ENCODE peak calls at places on chromosomes 1 and 21, in six cellular contexts. Q is endothelial cell of umbilical vein, I is K562, E is A549, Z is HepG2, Y is GM12878. N is an unnamed sample.

GRCh38 chr1:36092798-36093185 is 4.1 kb downstream of the ADPRS start:
- DNase-seq in Q (no peak), Y (no peak), Z (no peak), E (no peak), I (no peak), N (no peak)

GRCh38 chr1:220992705-220993052 is 113.4 kb downstream of the HLX start:
- DNase-seq in E (no peak), Y (no peak), Q (no peak), Z (no peak), I (no peak), N (no peak)

GRCh38 chr1:12518956-12519707 is 98.9 kb downstream of the DHRS3 start:
- DNase-seq in Q (peak; percentile 49), Z (no peak), I (no peak), E (no peak), Y (no peak), N (no peak)

GRCh38 chr1:204223129-204223860 is 9.5 kb upstream of the GOLT1A start:
- DNase-seq in I (no peak), Q (no peak), Z (no peak), E (no peak), Y (no peak), N (no peak)

GRCh38 chr1:152873495-152873894 is 4.6 kb upstream of the SMCP start:
- DNase-seq in Q (no peak), Y (no peak), I (no peak), Z (no peak), E (no peak), N (no peak)

GRCh38 chr1:33348676-33349080 is 27.8 kb upstream of the A3GALT2 start:
- DNase-seq in Y (no peak), Q (peak; percentile 44), Z (no peak), E (no peak), I (no peak), N (no peak)

GRCh38 chr1:193105821-193106177 is 585 bp upstream of the GLRX2 start:
- DNase-seq in I (no peak), Z (no peak), E (peak; percentile 42), Q (no peak), Y (no peak), N (no peak)

GRCh38 chr1:225974454-225974853 is 24.7 kb downstream of the SDE2 start:
- DNase-seq in I (no peak), Z (no peak), Q (no peak), Y (no peak), E (no peak), N (no peak)

GRCh38 chr21:43902441-43902840 is 37.4 kb downstream of the AGPAT3 start:
- DNase-seq in Q (peak; percentile 73), Z (no peak), E (no peak), I (no peak), Y (no peak), N (no peak)

GRCh38 chr1:12158362-12159092 is 8.3 kb upstream of the TNFRSF1B start:
- DNase-seq in I (no peak), E (no peak), Z (no peak), Q (no peak), Y (no peak), N (no peak)

GRCh38 chr1:7495894-7496293 is 275.2 kb upstream of the VAMP3 start:
- DNase-seq in I (no peak), Q (no peak), Y (no peak), Z (no peak), E (no peak), N (no peak)

GRCh38 chr1:96362623-96363022 is 359.0 kb upstream of the PTBP2 start:
- DNase-seq in Z (peak; percentile 31), Y (no peak), E (peak; percentile 74), Q (peak; percentile 84), I (no peak), N (peak; percentile 93)

GRCh38 chr1:234564035-234565029 is 45.6 kb downstream of the IRF2BP2 start:
- DNase-seq in E (peak; percentile 83), Z (peak; percentile 66), Q (peak; percentile 35), Y (no peak), I (no peak), N (peak; percentile 66)

GRCh38 chr1:108082006-108082405 is 117.0 kb upstream of the VAV3 start:
- DNase-seq in Z (no peak), E (no peak), I (no peak), Y (no peak), Q (no peak), N (no peak)

GRCh38 chr1:29806646-29807319 is 570.5 kb downstream of the PTPRU start:
- DNase-seq in Y (no peak), Q (no peak), E (no peak), I (no peak), Z (no peak), N (no peak)

GRCh38 chr1:117058810-117059209 is 1.3 kb upstream of the TTF2 start:
- DNase-seq in Z (no peak), Q (no peak), Y (no peak), E (no peak), I (no peak), N (peak; percentile 14)

GRCh38 chr21:41768371-41769042 is 1.7 kb upstream of the RIPK4 start:
- DNase-seq in Z (peak; percentile 95), I (no peak), E (peak; percentile 80), Q (peak; percentile 26), Y (no peak), N (peak; percentile 24)

GRCh38 chr1:111227875-111228747 is 598 bp downstream of the CHI3L2 start:
- DNase-seq in Z (peak; percentile 96), I (no peak), Y (no peak), Q (peak; percentile 56), E (peak; percentile 47), N (peak; percentile 20)

GRCh38 chr1:171999756-172000155 is 158.5 kb downstream of the DNM3 start:
- DNase-seq in Y (no peak), Z (no peak), Q (no peak), E (no peak), I (no peak), N (no peak)

GRCh38 chr1:184212649-184213314 is 161.3 kb downstream of the TSEN15 start:
- DNase-seq in E (peak; percentile 58), Z (no peak), I (no peak), Q (no peak), Y (no peak), N (peak; percentile 63)

GRCh38 chr1:62744594-62745577 is 39.0 kb upstream of the ATG4C start:
- DNase-seq in Y (no peak), Q (no peak), Z (no peak), I (no peak), E (no peak), N (no peak)
- TF ChIP-seq MYC in Y (no peak), Q (no peak), Z (no peak), I (no peak), E (no peak), N (no peak)

GRCh38 chr1:44807364-44808062 is 362 bp upstream of the DYNLT4 start:
- DNase-seq in Y (peak; percentile 65), Z (peak; percentile 98), E (peak; percentile 97), I (peak; percentile 92), Q (peak; percentile 100), N (peak; percentile 97)
- TF ChIP-seq MYC in Y (no peak), Z (peak; percentile 95), E (peak; percentile 54), I (peak; percentile 95), Q (peak; percentile 86), N (peak; percentile 78)

GRCh38 chr1:21924503-21925005 is 12.6 kb downstream of the HSPG2 start:
- DNase-seq in Z (no peak), Y (no peak), Q (peak; percentile 99), E (no peak), I (no peak), N (peak; percentile 82)
- TF ChIP-seq MYC in Z (no peak), Y (no peak), Q (peak; percentile 18), E (no peak), I (peak; percentile 43), N (peak; percentile 82)

DNA sequence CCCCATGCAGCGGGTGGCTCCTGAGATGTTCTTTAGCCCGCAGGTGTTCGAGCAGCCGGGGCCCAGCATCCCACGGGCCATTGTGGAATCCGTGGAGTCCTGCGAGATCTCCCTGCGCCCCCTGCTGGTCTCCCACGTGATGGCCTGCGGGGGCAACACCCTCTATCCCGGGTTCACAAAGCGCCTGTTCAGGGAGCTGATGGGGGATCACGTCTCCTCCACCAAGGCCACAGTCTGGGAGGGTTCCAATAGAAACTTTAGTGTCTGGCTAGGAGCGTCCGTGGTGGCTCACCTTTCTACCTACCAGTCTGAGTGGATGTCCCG is 71.0 kb downstream of the ACTL8 start:
- DNase-seq in Z (peak; percentile 5), Q (no peak), Y (no peak), E (peak; percentile 17), I (peak; percentile 74), N (peak; percentile 33)
- TF ChIP-seq MYC in Z (no peak), Q (no peak), Y (no peak), E (no peak), I (no peak), N (no peak)